ENCODE peak calls at places on chromosomes 13 and 19, in five cellular contexts. One of them, this sample, is unnamed.

GRCh38 chr13:39397866-39398265 is 205.1 kb downstream of the LHFPL6 start:
- DNase-seq in AG10803: peak; percentile 53
- DNase-seq in BJ: no peak
- DNase-seq in fibroblast of lung: peak; percentile 21
- DNase-seq in Caco-2: no peak
- DNase-seq in this sample: no peak

GRCh38 chr13:85665286-85665685 is 133.9 kb downstream of the SLITRK6 start:
- DNase-seq in AG10803: no peak
- DNase-seq in fibroblast of lung: peak; percentile 52
- DNase-seq in BJ: no peak
- DNase-seq in Caco-2: no peak
- DNase-seq in this sample: no peak

GRCh38 chr19:14378890-14379289 is 2.4 kb upstream of the ADGRE5 start:
- DNase-seq in fibroblast of lung: no peak
- DNase-seq in BJ: no peak
- DNase-seq in AG10803: no peak
- DNase-seq in Caco-2: no peak
- DNase-seq in this sample: no peak

GRCh38 chr13:109803822-109804221 is 17.4 kb upstream of the IRS2 start:
- DNase-seq in fibroblast of lung: no peak
- DNase-seq in BJ: no peak
- DNase-seq in AG10803: no peak
- DNase-seq in Caco-2: no peak
- DNase-seq in this sample: no peak

GRCh38 chr19:7633619-7634018 is at the start of gene PCP2:
- DNase-seq in Caco-2: no peak
- DNase-seq in BJ: no peak
- DNase-seq in fibroblast of lung: no peak
- DNase-seq in AG10803: no peak
- DNase-seq in this sample: no peak

GRCh38 chr19:30236006-30236405 is 136.2 kb upstream of the ZNF536 start:
- DNase-seq in AG10803: peak; percentile 71
- DNase-seq in BJ: no peak
- DNase-seq in fibroblast of lung: no peak
- DNase-seq in Caco-2: no peak
- DNase-seq in this sample: no peak

GRCh38 chr19:34364462-34364829 is 550 bp upstream of the GPI start:
- DNase-seq in AG10803: no peak
- DNase-seq in BJ: no peak
- DNase-seq in Caco-2: no peak
- DNase-seq in fibroblast of lung: peak; percentile 17
- DNase-seq in this sample: no peak

GRCh38 chr13:107680115-107680514 is 535.2 kb downstream of the LIG4 start:
- DNase-seq in fibroblast of lung: peak; percentile 19
- DNase-seq in BJ: no peak
- DNase-seq in Caco-2: no peak
- DNase-seq in AG10803: no peak
- DNase-seq in this sample: no peak

GRCh38 chr13:63542704-63543215 is 2127.1 kb upstream of the PCDH20 start:
- DNase-seq in AG10803: no peak
- DNase-seq in fibroblast of lung: no peak
- DNase-seq in BJ: no peak
- DNase-seq in Caco-2: no peak
- DNase-seq in this sample: no peak

GRCh38 chr19:16185123-16185924 is at the start of gene FAM32A:
- DNase-seq in BJ: peak; percentile 96
- DNase-seq in Caco-2: peak; percentile 98
- DNase-seq in fibroblast of lung: peak; percentile 99
- DNase-seq in AG10803: peak; percentile 99
- DNase-seq in this sample: peak; percentile 99

GRCh38 chr19:29467824-29468401 is 57.9 kb upstream of the VSTM2B start:
- DNase-seq in fibroblast of lung: no peak
- DNase-seq in BJ: no peak
- DNase-seq in Caco-2: peak; percentile 58
- DNase-seq in AG10803: peak; percentile 20
- DNase-seq in this sample: no peak

GRCh38 chr13:54574791-54575190 is 1546.2 kb downstream of the OLFM4 start:
- DNase-seq in BJ: no peak
- DNase-seq in fibroblast of lung: no peak
- DNase-seq in Caco-2: no peak
- DNase-seq in AG10803: no peak
- DNase-seq in this sample: no peak

GRCh38 chr19:14555918-14556661 is 15.8 kb downstream of the NDUFB7 start:
- DNase-seq in AG10803: no peak
- DNase-seq in Caco-2: no peak
- DNase-seq in fibroblast of lung: no peak
- DNase-seq in BJ: no peak
- DNase-seq in this sample: no peak

GRCh38 chr13:20188649-20189553 is 3.8 kb downstream of the GJB2 start:
- DNase-seq in fibroblast of lung: no peak
- DNase-seq in AG10803: no peak
- DNase-seq in Caco-2: no peak
- DNase-seq in BJ: no peak
- DNase-seq in this sample: no peak
- TF ChIP-seq CTCF in fibroblast of lung: no peak
- TF ChIP-seq CTCF in AG10803: no peak
- TF ChIP-seq CTCF in Caco-2: peak; percentile 13
- TF ChIP-seq CTCF in BJ: no peak
- TF ChIP-seq CTCF in this sample: no peak

DNA sequence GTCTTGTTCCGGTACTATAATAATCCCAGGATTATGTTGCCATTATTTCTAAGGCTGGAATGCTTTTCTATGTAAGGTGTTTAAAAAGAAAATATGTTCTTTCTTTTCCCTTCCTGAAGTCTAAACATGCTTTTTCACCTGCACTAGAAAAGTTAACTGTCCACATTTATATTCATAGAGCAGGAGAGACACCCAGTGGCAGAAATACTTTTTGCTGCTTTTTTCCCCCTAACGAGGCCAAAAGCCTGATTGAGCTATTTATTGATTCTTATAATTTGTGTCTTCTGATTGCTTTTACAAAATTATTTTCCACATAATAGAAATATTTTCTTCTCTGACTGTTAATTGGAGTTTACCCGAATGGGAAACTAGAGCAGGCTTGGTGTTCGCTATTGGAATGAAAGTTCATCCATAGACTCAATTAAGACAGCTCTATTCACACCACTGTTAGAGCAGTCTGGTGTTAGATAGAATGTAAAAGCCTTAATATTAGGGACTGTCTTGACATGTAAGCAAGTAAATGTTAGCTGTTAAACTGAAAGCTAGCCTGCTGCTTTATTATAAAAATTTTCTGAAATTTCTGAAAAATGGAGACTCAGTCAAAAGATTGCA is 15.8 kb downstream of the GPR180 start:
- DNase-seq in AG10803: peak; percentile 13
- DNase-seq in Caco-2: no peak
- DNase-seq in BJ: no peak
- DNase-seq in fibroblast of lung: peak; percentile 47
- DNase-seq in this sample: no peak
- TF ChIP-seq CTCF in AG10803: peak; percentile 62
- TF ChIP-seq CTCF in Caco-2: peak; percentile 73
- TF ChIP-seq CTCF in BJ: peak; percentile 52
- TF ChIP-seq CTCF in fibroblast of lung: peak; percentile 47
- TF ChIP-seq CTCF in this sample: peak; percentile 54

DNA sequence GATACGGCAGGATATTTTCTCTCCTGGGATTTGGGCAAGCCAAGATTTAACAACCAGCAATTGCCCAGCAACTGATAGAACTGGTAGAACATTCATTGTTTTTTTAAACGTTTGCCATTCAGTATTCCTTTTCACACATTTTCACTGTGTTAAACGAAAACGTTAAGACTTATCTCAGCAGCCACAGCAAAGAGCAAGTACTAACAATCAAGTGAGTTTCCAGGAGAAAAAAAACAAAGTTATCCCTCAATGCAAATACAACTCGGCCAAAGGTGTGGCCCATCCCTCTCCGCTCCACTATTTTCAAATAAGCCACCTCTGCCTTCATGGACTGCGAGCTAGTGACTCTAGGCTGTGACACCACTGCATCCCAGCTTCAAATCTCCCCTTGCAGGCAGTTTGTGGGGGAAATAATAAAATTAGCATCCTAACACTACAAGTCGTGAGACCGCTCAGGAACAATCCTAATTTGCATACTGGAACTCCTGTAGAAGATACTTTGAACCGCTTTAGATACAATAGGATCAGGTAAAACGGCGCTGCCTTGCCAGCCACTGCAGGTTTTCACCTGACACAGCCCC is 449 bp upstream of the RFXAP start:
- DNase-seq in BJ: no peak
- DNase-seq in Caco-2: no peak
- DNase-seq in fibroblast of lung: peak; percentile 4
- DNase-seq in AG10803: no peak
- DNase-seq in this sample: no peak
- TF ChIP-seq CTCF in BJ: no peak
- TF ChIP-seq CTCF in Caco-2: no peak
- TF ChIP-seq CTCF in fibroblast of lung: no peak
- TF ChIP-seq CTCF in AG10803: no peak
- TF ChIP-seq CTCF in this sample: no peak

GRCh38 chr19:37304190-37304883 is 66.6 kb upstream of the ZNF527 start:
- DNase-seq in BJ: no peak
- DNase-seq in fibroblast of lung: peak; percentile 20
- DNase-seq in AG10803: no peak
- DNase-seq in Caco-2: no peak
- DNase-seq in this sample: no peak

GRCh38 chr19:37306383-37306963 is 64.4 kb upstream of the ZNF527 start:
- DNase-seq in fibroblast of lung: no peak
- DNase-seq in Caco-2: no peak
- DNase-seq in BJ: no peak
- DNase-seq in AG10803: no peak
- DNase-seq in this sample: no peak

GRCh38 chr19:37304884-37305255 is 66.0 kb upstream of the ZNF527 start:
- DNase-seq in Caco-2: no peak
- DNase-seq in fibroblast of lung: no peak
- DNase-seq in BJ: no peak
- DNase-seq in AG10803: no peak
- DNase-seq in this sample: no peak

GRCh38 chr19:37313335-37313627 is 57.6 kb upstream of the ZNF527 start:
- DNase-seq in BJ: no peak
- DNase-seq in Caco-2: no peak
- DNase-seq in AG10803: no peak
- DNase-seq in fibroblast of lung: no peak
- DNase-seq in this sample: no peak

DNA sequence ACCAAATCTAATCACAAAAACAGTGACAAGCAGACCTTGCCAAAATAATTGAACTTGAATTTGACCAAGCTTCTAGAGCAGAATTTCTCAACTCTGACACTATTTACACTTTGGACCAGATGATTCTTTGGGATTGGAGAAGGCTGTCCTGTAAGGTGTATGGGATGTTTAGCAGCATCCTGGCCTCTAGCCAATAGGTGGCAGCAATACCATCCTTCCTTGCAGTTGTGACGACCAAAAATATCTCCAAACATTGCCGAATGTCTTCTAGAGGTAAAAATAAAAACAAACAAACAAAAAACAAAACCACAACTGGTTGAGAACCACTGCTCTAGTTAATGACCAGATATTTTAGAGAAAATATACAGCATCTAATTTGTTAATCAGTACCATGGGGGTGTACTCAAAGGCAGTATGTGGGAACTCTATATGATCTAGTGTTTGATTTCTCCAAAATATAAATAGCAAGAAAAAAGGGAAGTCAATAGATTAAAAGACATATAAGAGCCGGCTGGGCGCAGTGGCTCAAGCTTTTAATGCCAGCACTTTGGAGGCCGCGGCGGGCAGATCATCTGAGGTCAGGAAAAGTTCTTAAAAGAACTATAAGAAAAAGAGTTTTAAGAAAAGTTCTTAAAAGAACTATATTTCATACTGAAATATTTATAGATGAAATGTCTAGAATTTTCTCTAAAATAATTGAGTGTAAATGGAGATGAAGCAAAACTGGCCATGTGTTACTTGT is 60.9 kb upstream of the ZNF527 start:
- DNase-seq in fibroblast of lung: no peak
- DNase-seq in AG10803: no peak
- DNase-seq in Caco-2: no peak
- DNase-seq in BJ: no peak
- DNase-seq in this sample: no peak
- TF ChIP-seq CTCF in fibroblast of lung: no peak
- TF ChIP-seq CTCF in AG10803: no peak
- TF ChIP-seq CTCF in Caco-2: peak; percentile 17
- TF ChIP-seq CTCF in BJ: no peak
- TF ChIP-seq CTCF in this sample: no peak

GRCh38 chr19:40398417-40399056 is 8.6 kb upstream of the HIPK4 start:
- DNase-seq in AG10803: no peak
- DNase-seq in BJ: no peak
- DNase-seq in Caco-2: peak; percentile 86
- DNase-seq in fibroblast of lung: no peak
- DNase-seq in this sample: peak; percentile 50

GRCh38 chr19:40407714-40408600 is 5.2 kb downstream of the PRX start:
- DNase-seq in AG10803: no peak
- DNase-seq in BJ: no peak
- DNase-seq in fibroblast of lung: no peak
- DNase-seq in Caco-2: no peak
- DNase-seq in this sample: no peak

GRCh38 chr19:40400521-40400920 is 10.5 kb upstream of the HIPK4 start:
- DNase-seq in fibroblast of lung: no peak
- DNase-seq in BJ: no peak
- DNase-seq in Caco-2: no peak
- DNase-seq in AG10803: peak; percentile 37
- DNase-seq in this sample: no peak

GRCh38 chr19:40397568-40397906 is 7.6 kb upstream of the HIPK4 start:
- DNase-seq in fibroblast of lung: no peak
- DNase-seq in AG10803: no peak
- DNase-seq in Caco-2: no peak
- DNase-seq in BJ: no peak
- DNase-seq in this sample: no peak

GRCh38 chr19:40403262-40403984 is 9.8 kb downstream of the PRX start:
- DNase-seq in BJ: peak; percentile 49
- DNase-seq in fibroblast of lung: peak; percentile 81
- DNase-seq in Caco-2: peak; percentile 98
- DNase-seq in AG10803: peak; percentile 87
- DNase-seq in this sample: peak; percentile 98
- TF ChIP-seq CTCF in BJ: peak; percentile 4
- TF ChIP-seq CTCF in fibroblast of lung: no peak
- TF ChIP-seq CTCF in Caco-2: no peak
- TF ChIP-seq CTCF in AG10803: no peak
- TF ChIP-seq CTCF in this sample: no peak

GRCh38 chr13:79901336-79901735 is 420.4 kb downstream of the NDFIP2 start:
- DNase-seq in Caco-2: no peak
- DNase-seq in AG10803: no peak
- DNase-seq in fibroblast of lung: peak; percentile 57
- DNase-seq in BJ: no peak
- DNase-seq in this sample: no peak
- TF ChIP-seq CTCF in Caco-2: no peak
- TF ChIP-seq CTCF in AG10803: no peak
- TF ChIP-seq CTCF in fibroblast of lung: no peak
- TF ChIP-seq CTCF in BJ: no peak
- TF ChIP-seq CTCF in this sample: no peak

DNA sequence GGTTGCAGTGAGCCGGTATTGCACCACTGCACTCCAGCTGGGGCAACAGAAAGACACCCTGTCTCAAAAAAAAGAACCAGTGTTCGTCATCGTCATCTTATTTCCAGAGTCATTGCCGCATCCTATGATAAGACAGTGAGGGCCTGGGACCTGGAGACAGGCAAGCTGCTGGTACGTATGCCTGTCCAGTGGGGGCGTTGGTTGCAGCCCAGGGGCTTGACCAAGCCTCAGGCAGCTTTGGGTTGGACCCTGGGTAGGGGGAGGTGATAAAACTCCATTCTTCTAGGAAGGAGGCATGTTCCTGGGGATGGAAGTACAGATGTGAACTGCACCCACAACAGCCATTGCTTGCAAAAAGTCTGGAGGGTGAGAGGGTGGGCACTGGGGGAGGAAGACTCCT is 15.6 kb downstream of the WDR88 start:
- DNase-seq in Caco-2: no peak
- DNase-seq in BJ: no peak
- DNase-seq in fibroblast of lung: no peak
- DNase-seq in AG10803: no peak
- DNase-seq in this sample: no peak
- TF ChIP-seq CTCF in Caco-2: no peak
- TF ChIP-seq CTCF in BJ: no peak
- TF ChIP-seq CTCF in fibroblast of lung: no peak
- TF ChIP-seq CTCF in AG10803: no peak
- TF ChIP-seq CTCF in this sample: no peak

This sample was measured in GM10248.